ENCODE peak calls at places on chromosome 14, in four cellular contexts. Z is heart left ventricle, Q is pancreas, R is ovary. N is an unnamed sample.

GRCh38 chr14:32657081-32657480 is 281.6 kb upstream of the NPAS3 start:
- DNase-seq in Q (no peak), R (no peak), Z (peak; percentile 20), N (no peak)

GRCh38 chr14:73666583-73666982 is 21.8 kb downstream of the DNAL1 start:
- DNase-seq in Q (no peak), R (no peak), Z (no peak), N (no peak)

GRCh38 chr14:41609704-41610183 is 3.1 kb downstream of the LRFN5 start:
- DNase-seq in Z (peak; percentile 40), Q (peak; percentile 13), R (peak; percentile 22), N (no peak)

GRCh38 chr14:38211258-38211735 is 3.6 kb downstream of the SSTR1 start:
- DNase-seq in Q (no peak), Z (no peak), R (no peak), N (no peak)

GRCh38 chr14:87084908-87085307 is 908.1 kb downstream of the GALC start:
- DNase-seq in Z (no peak), R (no peak), Q (no peak), N (no peak)

GRCh38 chr14:75283162-75283883 is 4.7 kb downstream of the FOS start:
- DNase-seq in Z (no peak), R (no peak), Q (peak; percentile 47), N (no peak)

GRCh38 chr14:95041477-95042020 is 115.8 kb downstream of the DICER1 start:
- DNase-seq in Z (no peak), Q (no peak), R (no peak), N (no peak)

GRCh38 chr14:38507299-38507698 is 251.4 kb upstream of the CLEC14A start:
- DNase-seq in R (no peak), Z (no peak), Q (no peak), N (no peak)

GRCh38 chr14:79051009-79051710 is 881.0 kb downstream of the NRXN3 start:
- DNase-seq in Z (no peak), Q (no peak), R (no peak), N (no peak)

GRCh38 chr14:89792489-89793366 is 161.8 kb downstream of the EFCAB11 start:
- DNase-seq in Q (no peak), Z (no peak), R (no peak), N (no peak)

GRCh38 chr14:23005451-23005850 is 4.5 kb downstream of the C14orf93 start:
- DNase-seq in R (no peak), Z (no peak), Q (no peak), N (no peak)

GRCh38 chr14:67435603-67436002 is 23.6 kb upstream of the PLEK2 start:
- DNase-seq in Z (no peak), R (no peak), Q (no peak), N (no peak)

GRCh38 chr14:100885196-100886030 is 18.1 kb downstream of the RTL1 start:
- DNase-seq in R (no peak), Q (no peak), Z (no peak), N (no peak)
- TF ChIP-seq CTCF in R (no peak), Q (no peak), Z (no peak), N (no peak)

DNA sequence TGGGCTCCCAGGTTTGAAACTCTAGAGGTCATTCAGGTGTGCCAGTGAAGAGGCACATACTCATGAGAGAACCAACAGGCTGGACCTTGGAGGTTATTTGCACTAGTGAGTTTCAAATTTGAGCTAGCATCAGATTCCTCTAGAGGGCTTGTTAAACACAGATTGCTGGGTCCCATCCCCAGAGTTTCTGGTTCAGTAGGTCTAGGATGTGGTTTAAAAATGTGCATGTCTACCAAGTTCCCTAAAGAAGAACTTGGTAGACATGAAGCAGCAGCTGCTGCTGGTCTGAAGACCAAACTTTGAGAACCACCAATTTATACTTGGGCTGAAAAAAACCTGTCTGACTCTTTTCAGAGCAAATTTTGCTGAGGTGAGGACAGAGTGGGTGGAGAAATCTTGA is 61.7 kb downstream of the SUSD6 start:
- DNase-seq in R (no peak), Z (no peak), Q (no peak), N (no peak)
- H3K4me1 ChIP-seq in R (peaks cover 21% of the 10 kb centered on the region), Z (peaks cover 77% of the 10 kb centered on the region), Q (peaks cover 53% of the 10 kb centered on the region), N (peaks cover 27% of the 10 kb centered on the region)

DNA sequence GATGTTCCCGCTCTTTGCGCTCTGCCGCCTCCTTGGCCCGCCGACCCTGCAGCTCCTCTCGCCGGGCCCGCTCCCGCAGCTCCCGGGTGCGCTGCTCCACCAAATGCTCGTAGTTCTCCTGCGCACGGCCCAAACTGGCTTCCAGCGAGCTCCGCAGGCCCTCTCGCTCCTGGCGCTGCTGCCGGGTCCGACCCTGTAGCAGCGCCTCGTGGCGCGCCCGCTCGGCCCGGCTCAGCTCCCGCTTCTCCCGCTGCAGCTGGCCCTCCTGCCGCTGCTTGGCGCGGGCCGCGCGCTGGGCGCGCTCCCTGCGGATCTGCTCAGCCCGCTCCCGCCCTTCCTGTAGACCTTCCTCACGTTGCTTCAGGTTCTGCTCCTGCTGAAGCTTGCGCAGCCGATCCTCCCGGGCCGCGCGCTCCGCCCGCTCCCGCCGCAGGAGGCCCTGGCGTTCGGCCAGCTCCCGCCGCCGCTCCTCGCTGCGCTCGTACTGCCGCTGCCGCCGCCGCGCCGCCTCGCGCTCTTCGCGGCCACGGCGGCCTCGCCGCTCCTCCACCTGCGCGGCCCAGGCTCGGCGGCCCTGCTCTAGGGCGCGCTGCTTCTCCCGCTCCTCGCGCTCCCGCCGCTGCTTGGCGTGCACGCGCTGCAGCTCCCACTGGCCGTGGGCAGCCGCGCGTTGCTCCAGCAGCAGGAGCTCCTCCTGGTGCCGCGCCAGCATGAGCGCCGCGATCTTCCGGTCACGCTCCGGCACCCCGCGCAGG is 2.6 kb downstream of the CCDC177 start:
- DNase-seq in Q (peak; percentile 26), Z (no peak), R (peak; percentile 31), N (no peak)
- TF ChIP-seq CTCF in Q (no peak), Z (no peak), R (no peak), N (no peak)

GRCh38 chr14:61474671-61475070 is 153.3 kb downstream of the PRKCH start:
- DNase-seq in Z (no peak), R (no peak), Q (no peak), N (no peak)
- H3K4me1 ChIP-seq in Z (peaks cover 75% of the 10 kb centered on the region), R (peaks cover 19% of the 10 kb centered on the region), Q (peaks cover 44% of the 10 kb centered on the region), N (peaks cover 78% of the 10 kb centered on the region)

GRCh38 chr14:48536318-48536717 is 860.9 kb upstream of the MDGA2 start:
- DNase-seq in R (no peak), Z (no peak), Q (no peak), N (no peak)
- TF ChIP-seq CTCF in R (no peak), Z (no peak), Q (no peak), N (no peak)

N was measured in esophagus squamous epithelium.